ENCODE peak calls at places on chromosome 7, in six cellular contexts. Y, M, R, Z, G and F are unnamed samples.

GRCh38 chr7:102395620-102395957 is 574 bp upstream of the PRKRIP1 start:
- DNase-seq in Y (peak; percentile 22), M (no peak), R (no peak), Z (no peak), G (no peak), F (no peak)

GRCh38 chr7:30476401-30477145 is 2.0 kb downstream of the NOD1 start:
- DNase-seq in Y (peak; percentile 58), M (peak; percentile 82), R (no peak), Z (no peak), G (no peak), F (no peak)

GRCh38 chr7:100720645-100721504 is 607 bp downstream of the EPO start:
- DNase-seq in Y (no peak), M (no peak), R (no peak), Z (no peak), G (no peak), F (peak; percentile 35)

GRCh38 chr7:84237533-84238173 is 43.1 kb upstream of the SEMA3A start:
- DNase-seq in Y (peak; percentile 76), M (no peak), R (no peak), Z (peak; percentile 53), G (no peak), F (no peak)

GRCh38 chr7:1193593-1194424 is 33.8 kb upstream of the ZFAND2A start:
- DNase-seq in Y (peak; percentile 54), M (peak; percentile 60), R (peak; percentile 57), Z (no peak), G (peak; percentile 88), F (no peak)

GRCh38 chr7:28581351-28581750 is 169.0 kb downstream of the CREB5 start:
- DNase-seq in Y (no peak), M (no peak), R (no peak), Z (no peak), G (no peak), F (no peak)

GRCh38 chr7:128056901-128057300 is 25.7 kb upstream of the LRRC4 start:
- DNase-seq in Y (peak; percentile 93), M (no peak), R (no peak), Z (peak; percentile 19), G (no peak), F (no peak)

GRCh38 chr7:78020131-78020873 is 221.7 kb downstream of the PHTF2 start:
- DNase-seq in Y (peak; percentile 90), M (peak; percentile 62), R (peak; percentile 45), Z (peak; percentile 68), G (peak; percentile 78), F (peak; percentile 51)

GRCh38 chr7:133183042-133183441 is 69.8 kb upstream of the EXOC4 start:
- DNase-seq in Y (no peak), M (no peak), R (no peak), Z (no peak), G (no peak), F (no peak)

GRCh38 chr7:3880221-3880935 is 579.3 kb downstream of the SDK1 start:
- DNase-seq in Y (no peak), M (no peak), R (no peak), Z (no peak), G (no peak), F (no peak)

GRCh38 chr7:37732253-37732652 is 48.7 kb downstream of the GPR141 start:
- DNase-seq in Y (peak; percentile 53), M (peak; percentile 85), R (peak; percentile 12), Z (no peak), G (no peak), F (peak; percentile 33)

GRCh38 chr7:132179681-132180080 is 396.6 kb downstream of the PLXNA4 start:
- DNase-seq in Y (no peak), M (no peak), R (no peak), Z (no peak), G (no peak), F (no peak)

GRCh38 chr7:111198255-111198654 is 107.3 kb downstream of the LRRN3 start:
- DNase-seq in Y (peak; percentile 95), M (no peak), R (no peak), Z (peak; percentile 96), G (no peak), F (peak; percentile 16)

GRCh38 chr7:159098424-159098786 is 46.3 kb downstream of the VIPR2 start:
- DNase-seq in Y (no peak), M (no peak), R (no peak), Z (no peak), G (no peak), F (no peak)

GRCh38 chr7:159141660-159142059 is 3.0 kb downstream of the VIPR2 start:
- DNase-seq in Y (no peak), M (no peak), R (no peak), Z (no peak), G (no peak), F (no peak)

GRCh38 chr7:25922296-25922695 is 229.7 kb upstream of the NFE2L3 start:
- DNase-seq in Y (no peak), M (no peak), R (no peak), Z (no peak), G (no peak), F (no peak)

GRCh38 chr7:50330254-50330653 is 25.7 kb downstream of the IKZF1 start:
- DNase-seq in Y (no peak), M (no peak), R (no peak), Z (no peak), G (no peak), F (no peak)

GRCh38 chr7:131241381-131241780 is 86.3 kb upstream of the MKLN1 start:
- DNase-seq in Y (no peak), M (no peak), R (no peak), Z (no peak), G (no peak), F (no peak)

GRCh38 chr7:22565315-22565811 is 65.4 kb upstream of the STEAP1B start:
- DNase-seq in Y (peak; percentile 69), M (no peak), R (no peak), Z (no peak), G (no peak), F (no peak)

GRCh38 chr7:149879271-149879711 is 5.5 kb downstream of the ATP6V0E2 start:
- DNase-seq in Y (no peak), M (no peak), R (peak; percentile 3), Z (no peak), G (peak; percentile 38), F (no peak)

GRCh38 chr7:135260930-135261721 is 27.5 kb downstream of the STRA8 start:
- DNase-seq in Y (peak; percentile 57), M (no peak), R (no peak), Z (no peak), G (no peak), F (no peak)

GRCh38 chr7:106421181-106421762 is 136.5 kb upstream of the NAMPT start:
- DNase-seq in Y (peak; percentile 99), M (peak; percentile 63), R (peak; percentile 39), Z (peak; percentile 96), G (peak; percentile 19), F (no peak)

GRCh38 chr7:154296443-154296842 is 244.2 kb downstream of the DPP6 start:
- DNase-seq in Y (no peak), M (no peak), R (no peak), Z (no peak), G (no peak), F (no peak)

GRCh38 chr7:33536398-33536797 is 368.9 kb upstream of the BMPER start:
- DNase-seq in Y (no peak), M (no peak), R (no peak), Z (no peak), G (no peak), F (no peak)

GRCh38 chr7:92025260-92025659 is 84.6 kb downstream of the AKAP9 start:
- DNase-seq in Y (peak; percentile 46), M (no peak), R (no peak), Z (peak; percentile 24), G (no peak), F (no peak)

GRCh38 chr7:7432979-7433378 is 102.7 kb downstream of the COL28A1 start:
- DNase-seq in Y (no peak), M (no peak), R (no peak), Z (no peak), G (no peak), F (no peak)

GRCh38 chr7:145718129-145718528 is 398.5 kb upstream of the CNTNAP2 start:
- DNase-seq in Y (no peak), M (no peak), R (no peak), Z (no peak), G (no peak), F (no peak)

GRCh38 chr7:119374436-119374835 is 898.5 kb upstream of the KCND2 start:
- DNase-seq in Y (no peak), M (no peak), R (no peak), Z (no peak), G (peak; percentile 12), F (no peak)

GRCh38 chr7:38975944-38976392 is 1.7 kb upstream of the POU6F2 start:
- DNase-seq in Y (no peak), M (no peak), R (no peak), Z (no peak), G (no peak), F (no peak)

GRCh38 chr7:30526163-30526562 is 21.5 kb upstream of the GGCT start:
- DNase-seq in Y (no peak), M (no peak), R (no peak), Z (no peak), G (no peak), F (no peak)

GRCh38 chr7:100629117-100629711 is 12.1 kb downstream of the TFR2 start:
- DNase-seq in Y (peak; percentile 33), M (no peak), R (no peak), Z (no peak), G (no peak), F (no peak)

GRCh38 chr7:151819826-151820225 is 57.1 kb downstream of the PRKAG2 start:
- DNase-seq in Y (no peak), M (no peak), R (peak; percentile 61), Z (no peak), G (no peak), F (no peak)

GRCh38 chr7:97090761-97091353 is 26.6 kb upstream of the SDHAF3 start:
- DNase-seq in Y (no peak), M (no peak), R (no peak), Z (no peak), G (no peak), F (no peak)

GRCh38 chr7:24752073-24752800 is 5.0 kb downstream of the GSDME start:
- DNase-seq in Y (no peak), M (no peak), R (no peak), Z (no peak), G (no peak), F (no peak)

GRCh38 chr7:1767524-1767923 is 97.4 kb downstream of the ELFN1 start:
- DNase-seq in Y (no peak), M (no peak), R (no peak), Z (no peak), G (no peak), F (peak; percentile 35)

GRCh38 chr7:140079121-140079536 is 16.4 kb upstream of the PARP12 start:
- DNase-seq in Y (peak; percentile 56), M (no peak), R (no peak), Z (no peak), G (peak; percentile 33), F (peak; percentile 57)

GRCh38 chr7:29005829-29006228 is 47.7 kb upstream of the TRIL start:
- DNase-seq in Y (peak; percentile 45), M (no peak), R (no peak), Z (no peak), G (no peak), F (peak; percentile 15)